ENCODE peak calls at places on chromosomes 2 and 18, in ten cellular contexts. One of them, this sample, is unnamed.

GRCh38 chr2:99031481-99031880 is 95.5 kb upstream of the CRACDL start:
- DNase-seq in ecto neural progenitor cell: no peak
- DNase-seq in cerebellar cortex: no peak
- DNase-seq in GM03348: no peak
- DNase-seq in NCI-H1092: no peak
- DNase-seq in cardiac septum: no peak
- DNase-seq in tibial artery: no peak
- DNase-seq in BE2C: no peak
- DNase-seq in activated CD8-positive, alpha-beta T cell treated with anti-CD3 and anti-CD28 coated beads for 36 hours: no peak
- DNase-seq in B cell: no peak
- DNase-seq in this sample: no peak

GRCh38 chr2:222604749-222605515 is 51.0 kb downstream of the FARSB start:
- DNase-seq in cardiac septum: no peak
- DNase-seq in B cell: no peak
- DNase-seq in BE2C: peak; percentile 48
- DNase-seq in activated CD8-positive, alpha-beta T cell treated with anti-CD3 and anti-CD28 coated beads for 36 hours: no peak
- DNase-seq in tibial artery: no peak
- DNase-seq in cerebellar cortex: no peak
- DNase-seq in GM03348: no peak
- DNase-seq in NCI-H1092: no peak
- DNase-seq in ecto neural progenitor cell: no peak
- DNase-seq in this sample: no peak

GRCh38 chr2:207532676-207533075 is 2.9 kb downstream of the CREB1 start:
- DNase-seq in activated CD8-positive, alpha-beta T cell treated with anti-CD3 and anti-CD28 coated beads for 36 hours: no peak
- DNase-seq in ecto neural progenitor cell: no peak
- DNase-seq in cerebellar cortex: no peak
- DNase-seq in tibial artery: no peak
- DNase-seq in BE2C: no peak
- DNase-seq in cardiac septum: no peak
- DNase-seq in GM03348: no peak
- DNase-seq in NCI-H1092: no peak
- DNase-seq in B cell: no peak
- DNase-seq in this sample: no peak

GRCh38 chr2:199455533-199456382 is 2.0 kb downstream of the SATB2 start:
- DNase-seq in ecto neural progenitor cell: peak; percentile 84
- DNase-seq in tibial artery: no peak
- DNase-seq in cardiac septum: no peak
- DNase-seq in BE2C: no peak
- DNase-seq in GM03348: peak; percentile 47
- DNase-seq in B cell: no peak
- DNase-seq in activated CD8-positive, alpha-beta T cell treated with anti-CD3 and anti-CD28 coated beads for 36 hours: no peak
- DNase-seq in NCI-H1092: peak; percentile 79
- DNase-seq in cerebellar cortex: no peak
- DNase-seq in this sample: peak; percentile 61

GRCh38 chr2:168566974-168567650 is 111.0 kb downstream of the CERS6 start:
- DNase-seq in NCI-H1092: no peak
- DNase-seq in activated CD8-positive, alpha-beta T cell treated with anti-CD3 and anti-CD28 coated beads for 36 hours: no peak
- DNase-seq in tibial artery: no peak
- DNase-seq in cardiac septum: no peak
- DNase-seq in BE2C: no peak
- DNase-seq in GM03348: no peak
- DNase-seq in cerebellar cortex: no peak
- DNase-seq in B cell: no peak
- DNase-seq in ecto neural progenitor cell: no peak
- DNase-seq in this sample: no peak

GRCh38 chr18:76943542-76944339 is 121.4 kb downstream of the ZNF236 start:
- DNase-seq in NCI-H1092: no peak
- DNase-seq in B cell: no peak
- DNase-seq in BE2C: no peak
- DNase-seq in cerebellar cortex: no peak
- DNase-seq in cardiac septum: no peak
- DNase-seq in tibial artery: no peak
- DNase-seq in GM03348: peak; percentile 73
- DNase-seq in activated CD8-positive, alpha-beta T cell treated with anti-CD3 and anti-CD28 coated beads for 36 hours: no peak
- DNase-seq in ecto neural progenitor cell: no peak
- DNase-seq in this sample: no peak

GRCh38 chr18:7370375-7370774 is 139.5 kb downstream of the LRRC30 start:
- DNase-seq in cerebellar cortex: no peak
- DNase-seq in tibial artery: no peak
- DNase-seq in activated CD8-positive, alpha-beta T cell treated with anti-CD3 and anti-CD28 coated beads for 36 hours: no peak
- DNase-seq in BE2C: no peak
- DNase-seq in cardiac septum: no peak
- DNase-seq in NCI-H1092: no peak
- DNase-seq in B cell: no peak
- DNase-seq in GM03348: no peak
- DNase-seq in ecto neural progenitor cell: no peak
- DNase-seq in this sample: no peak

GRCh38 chr2:30446602-30447148 is 371 bp upstream of the LCLAT1 start:
- DNase-seq in tibial artery: no peak
- DNase-seq in activated CD8-positive, alpha-beta T cell treated with anti-CD3 and anti-CD28 coated beads for 36 hours: no peak
- DNase-seq in cardiac septum: no peak
- DNase-seq in B cell: no peak
- DNase-seq in cerebellar cortex: peak; percentile 9
- DNase-seq in NCI-H1092: no peak
- DNase-seq in GM03348: no peak
- DNase-seq in ecto neural progenitor cell: no peak
- DNase-seq in BE2C: no peak
- DNase-seq in this sample: peak; percentile 30

GRCh38 chr2:20577495-20578235 is 73.2 kb downstream of the HS1BP3 start:
- DNase-seq in B cell: no peak
- DNase-seq in ecto neural progenitor cell: no peak
- DNase-seq in GM03348: peak; percentile 42
- DNase-seq in NCI-H1092: no peak
- DNase-seq in activated CD8-positive, alpha-beta T cell treated with anti-CD3 and anti-CD28 coated beads for 36 hours: no peak
- DNase-seq in tibial artery: peak; percentile 76
- DNase-seq in cerebellar cortex: no peak
- DNase-seq in cardiac septum: no peak
- DNase-seq in BE2C: peak; percentile 80
- DNase-seq in this sample: no peak

GRCh38 chr18:48924621-48925601 is 25.9 kb downstream of the SMAD7 start:
- DNase-seq in activated CD8-positive, alpha-beta T cell treated with anti-CD3 and anti-CD28 coated beads for 36 hours: peak; percentile 63
- DNase-seq in NCI-H1092: no peak
- DNase-seq in B cell: no peak
- DNase-seq in GM03348: no peak
- DNase-seq in cerebellar cortex: peak; percentile 44
- DNase-seq in tibial artery: peak; percentile 67
- DNase-seq in ecto neural progenitor cell: no peak
- DNase-seq in cardiac septum: no peak
- DNase-seq in BE2C: no peak
- DNase-seq in this sample: no peak

GRCh38 chr2:240781471-240782220 is 38.4 kb downstream of the KIF1A start:
- DNase-seq in BE2C: no peak
- DNase-seq in B cell: no peak
- DNase-seq in activated CD8-positive, alpha-beta T cell treated with anti-CD3 and anti-CD28 coated beads for 36 hours: no peak
- DNase-seq in ecto neural progenitor cell: no peak
- DNase-seq in cerebellar cortex: no peak
- DNase-seq in cardiac septum: no peak
- DNase-seq in NCI-H1092: no peak
- DNase-seq in GM03348: no peak
- DNase-seq in tibial artery: no peak
- DNase-seq in this sample: no peak

This sample was measured in SHP77 treated with DMSO at 0.1 percent for 48 hours.